ENCODE peak calls at places on chromosomes 7 and 10, in five cellular contexts. Z is DMS153, K is Caki2, O is SK-MEL-5, V is AG10803. Q is an unnamed sample.

GRCh38 chr7:11648980-11649379 is 183.0 kb downstream of the THSD7A start:
- DNase-seq in Z (no peak), K (no peak), O (peak; percentile 37), V (no peak), Q (no peak)

GRCh38 chr7:1975179-1975578 is 257.6 kb downstream of the MAD1L1 start:
- DNase-seq in Z (no peak), K (no peak), O (no peak), V (no peak), Q (no peak)

GRCh38 chr10:24952701-24953349 is 419 bp upstream of the PRTFDC1 start:
- DNase-seq in Z (peak; percentile 18), K (no peak), O (no peak), V (peak; percentile 82), Q (peak; percentile 28)

GRCh38 chr7:152136623-152137022 is 111.1 kb downstream of the GALNT11 start:
- DNase-seq in Z (no peak), K (no peak), O (peak; percentile 89), V (peak; percentile 41), Q (no peak)

GRCh38 chr10:102814873-102815661 is 22.1 kb downstream of the CYP17A1 start:
- DNase-seq in Z (no peak), K (no peak), O (no peak), V (peak; percentile 58), Q (no peak)

GRCh38 chr10:26543567-26544306 is 105.6 kb downstream of the APBB1IP start:
- DNase-seq in Z (no peak), K (no peak), O (no peak), V (no peak), Q (no peak)

GRCh38 chr10:17237915-17238444 is 9.9 kb downstream of the VIM start:
- DNase-seq in Z (no peak), K (peak; percentile 64), O (no peak), V (peak; percentile 74), Q (peak; percentile 37)

GRCh38 chr10:108591417-108591816 is 1331.9 kb downstream of the XPNPEP1 start:
- DNase-seq in Z (no peak), K (no peak), O (no peak), V (no peak), Q (no peak)

GRCh38 chr7:714251-714671 is 12.2 kb upstream of the DNAAF5 start:
- DNase-seq in Z (no peak), K (no peak), O (no peak), V (no peak), Q (no peak)

GRCh38 chr7:149828357-149829309 is 9.5 kb upstream of the ZNF862 start:
- DNase-seq in Z (no peak), K (no peak), O (no peak), V (no peak), Q (no peak)

GRCh38 chr7:142859829-142860228 is 5.0 kb downstream of the EPHB6 start:
- DNase-seq in Z (no peak), K (no peak), O (peak; percentile 45), V (peak; percentile 63), Q (no peak)

GRCh38 chr7:48537561-48537960 is 366.3 kb downstream of the ABCA13 start:
- DNase-seq in Z (no peak), K (peak; percentile 92), O (no peak), V (no peak), Q (no peak)

GRCh38 chr10:44569193-44570091 is 184.5 kb upstream of the CXCL12 start:
- DNase-seq in Z (no peak), K (no peak), O (no peak), V (peak; percentile 96), Q (no peak)

GRCh38 chr7:75056476-75056875 is 17.1 kb downstream of the RCC1L start:
- DNase-seq in Z (no peak), K (no peak), O (no peak), V (peak; percentile 89), Q (peak; percentile 30)

GRCh38 chr7:3636131-3636860 is 335.2 kb downstream of the SDK1 start:
- DNase-seq in Z (no peak), K (no peak), O (no peak), V (no peak), Q (no peak)

GRCh38 chr7:8143151-8143874 is 118.7 kb downstream of the ICA1 start:
- DNase-seq in Z (no peak), K (no peak), O (no peak), V (no peak), Q (no peak)

GRCh38 chr10:131047501-131047900 is 264.0 kb downstream of the TCERG1L start:
- DNase-seq in Z (no peak), K (no peak), O (no peak), V (no peak), Q (no peak)

GRCh38 chr10:97321807-97322195 is 2.7 kb downstream of the FRAT1 start:
- DNase-seq in Z (peak; percentile 74), K (no peak), O (no peak), V (no peak), Q (no peak)

GRCh38 chr7:34077168-34077567 is 171.8 kb downstream of the BMPER start:
- DNase-seq in Z (no peak), K (no peak), O (no peak), V (no peak), Q (no peak)

GRCh38 chr10:43402176-43402575 is 6.8 kb downstream of the HNRNPF start:
- DNase-seq in Z (no peak), K (no peak), O (no peak), V (no peak), Q (no peak)

GRCh38 chr10:124612611-124613498 is 131.3 kb downstream of the FAM53B start:
- DNase-seq in Z (no peak), K (no peak), O (peak; percentile 40), V (no peak), Q (peak; percentile 14)

GRCh38 chr7:47580811-47581331 is 1.0 kb downstream of the TNS3 start:
- DNase-seq in Z (no peak), K (peak; percentile 52), O (no peak), V (no peak), Q (peak; percentile 48)

GRCh38 chr10:61981460-61981859 is 80.0 kb downstream of the ARID5B start:
- DNase-seq in Z (no peak), K (no peak), O (no peak), V (no peak), Q (no peak)

GRCh38 chr10:119505588-119506315 is 36.8 kb downstream of the RGS10 start:
- DNase-seq in Z (no peak), K (no peak), O (no peak), V (no peak), Q (no peak)

GRCh38 chr10:4254101-4254994 is 469.3 kb upstream of the KLF6 start:
- DNase-seq in Z (no peak), K (no peak), O (no peak), V (peak; percentile 84), Q (no peak)

GRCh38 chr10:75350791-75351190 is 50.8 kb downstream of the ZNF503 start:
- DNase-seq in Z (no peak), K (peak; percentile 86), O (no peak), V (peak; percentile 60), Q (peak; percentile 88)

GRCh38 chr10:132463333-132464255 is 66.6 kb downstream of the PWWP2B start:
- DNase-seq in Z (no peak), K (no peak), O (peak; percentile 32), V (peak; percentile 25), Q (peak; percentile 39)

GRCh38 chr7:117269417-117269816 is 53.4 kb downstream of the WNT2 start:
- DNase-seq in Z (no peak), K (peak; percentile 55), O (peak; percentile 32), V (peak; percentile 96), Q (peak; percentile 60)

GRCh38 chr7:30222519-30223213 is 61.7 kb upstream of the ZNRF2 start:
- DNase-seq in Z (no peak), K (no peak), O (no peak), V (no peak), Q (no peak)

GRCh38 chr10:78623577-78624215 is 445.1 kb upstream of the ZMIZ1 start:
- DNase-seq in Z (peak; percentile 57), K (peak; percentile 81), O (peak; percentile 85), V (peak; percentile 72), Q (peak; percentile 30)

GRCh38 chr7:129210256-129210988 is 14.4 kb upstream of the AHCYL2 start:
- DNase-seq in Z (peak; percentile 10), K (peak; percentile 40), O (peak; percentile 87), V (peak; percentile 48), Q (peak; percentile 76)

GRCh38 chr7:25405736-25406135 is 177.4 kb upstream of the NPVF start:
- DNase-seq in Z (no peak), K (no peak), O (no peak), V (no peak), Q (no peak)

GRCh38 chr10:122141821-122142651 is 129.1 kb upstream of the BTBD16 start:
- DNase-seq in Z (no peak), K (no peak), O (no peak), V (peak; percentile 60), Q (no peak)

GRCh38 chr7:85156661-85157213 is 30.1 kb downstream of the SEMA3D start:
- DNase-seq in Z (no peak), K (no peak), O (peak; percentile 61), V (no peak), Q (no peak)

GRCh38 chr10:129163536-129163935 is 303.5 kb upstream of the MGMT start:
- DNase-seq in Z (no peak), K (no peak), O (no peak), V (no peak), Q (no peak)

GRCh38 chr7:3301831-3302618 is 973 bp downstream of the SDK1 start:
- DNase-seq in Z (peak; percentile 39), K (peak; percentile 54), O (peak; percentile 53), V (no peak), Q (peak; percentile 72)